ENCODE peak calls at places on chromosome 6, in four cellular contexts. One of them, this sample, is unnamed.

GRCh38 chr6:20674664-20675063 is 140.4 kb downstream of the CDKAL1 start:
- DNase-seq in hepatocyte: no peak
- DNase-seq in naive B cell: no peak
- DNase-seq in activated T-cell treated with anti-CD3 and anti-CD28 coated beads, Interleukin-2, amount 50 U/mL, for 48 hours: no peak
- DNase-seq in this sample: no peak

GRCh38 chr6:135910943-135911618 is 59.6 kb downstream of the PDE7B start:
- DNase-seq in activated T-cell treated with anti-CD3 and anti-CD28 coated beads, Interleukin-2, amount 50 U/mL, for 48 hours: no peak
- DNase-seq in hepatocyte: no peak
- DNase-seq in naive B cell: no peak
- DNase-seq in this sample: no peak

GRCh38 chr6:137805622-137806021 is 61.4 kb upstream of the TNFAIP3 start:
- DNase-seq in activated T-cell treated with anti-CD3 and anti-CD28 coated beads, Interleukin-2, amount 50 U/mL, for 48 hours: no peak
- DNase-seq in hepatocyte: peak
- DNase-seq in naive B cell: no peak
- DNase-seq in this sample: no peak

GRCh38 chr6:15061176-15061575 is 184.7 kb upstream of the JARID2 start:
- DNase-seq in activated T-cell treated with anti-CD3 and anti-CD28 coated beads, Interleukin-2, amount 50 U/mL, for 48 hours: no peak
- DNase-seq in hepatocyte: no peak
- DNase-seq in naive B cell: peak
- DNase-seq in this sample: no peak

GRCh38 chr6:63610944-63611343 is 24.7 kb upstream of the PHF3 start:
- DNase-seq in naive B cell: no peak
- DNase-seq in activated T-cell treated with anti-CD3 and anti-CD28 coated beads, Interleukin-2, amount 50 U/mL, for 48 hours: no peak
- DNase-seq in hepatocyte: no peak
- DNase-seq in this sample: no peak

GRCh38 chr6:2918936-2919335 is 15.8 kb upstream of the SERPINB9 start:
- DNase-seq in activated T-cell treated with anti-CD3 and anti-CD28 coated beads, Interleukin-2, amount 50 U/mL, for 48 hours: peak
- DNase-seq in naive B cell: no peak
- DNase-seq in hepatocyte: no peak
- DNase-seq in this sample: no peak

GRCh38 chr6:135310291-135310690 is 129.2 kb downstream of the MYB start:
- DNase-seq in activated T-cell treated with anti-CD3 and anti-CD28 coated beads, Interleukin-2, amount 50 U/mL, for 48 hours: no peak
- DNase-seq in naive B cell: no peak
- DNase-seq in hepatocyte: no peak
- DNase-seq in this sample: no peak

GRCh38 chr6:96923871-96924493 is 546 bp upstream of the KLHL32 start:
- DNase-seq in naive B cell: no peak
- DNase-seq in activated T-cell treated with anti-CD3 and anti-CD28 coated beads, Interleukin-2, amount 50 U/mL, for 48 hours: no peak
- DNase-seq in hepatocyte: no peak
- DNase-seq in this sample: peak

GRCh38 chr6:23081701-23082100 is 512.3 kb downstream of the HDGFL1 start:
- DNase-seq in activated T-cell treated with anti-CD3 and anti-CD28 coated beads, Interleukin-2, amount 50 U/mL, for 48 hours: no peak
- DNase-seq in naive B cell: no peak
- DNase-seq in hepatocyte: no peak
- DNase-seq in this sample: no peak

GRCh38 chr6:156421933-156422332 is 355.2 kb upstream of the ARID1B start:
- DNase-seq in activated T-cell treated with anti-CD3 and anti-CD28 coated beads, Interleukin-2, amount 50 U/mL, for 48 hours: no peak
- DNase-seq in naive B cell: no peak
- DNase-seq in hepatocyte: peak
- DNase-seq in this sample: peak

GRCh38 chr6:32852018-32852843 is 1.3 kb downstream of the TAP1 start:
- DNase-seq in activated T-cell treated with anti-CD3 and anti-CD28 coated beads, Interleukin-2, amount 50 U/mL, for 48 hours: peak
- DNase-seq in naive B cell: no peak
- DNase-seq in hepatocyte: no peak
- DNase-seq in this sample: no peak

GRCh38 chr6:167285077-167285770 is 5.9 kb upstream of the UNC93A start:
- DNase-seq in naive B cell: no peak
- DNase-seq in hepatocyte: no peak
- DNase-seq in activated T-cell treated with anti-CD3 and anti-CD28 coated beads, Interleukin-2, amount 50 U/mL, for 48 hours: no peak
- DNase-seq in this sample: no peak

GRCh38 chr6:12265795-12266194 is 24.4 kb upstream of the EDN1 start:
- DNase-seq in naive B cell: no peak
- DNase-seq in hepatocyte: no peak
- DNase-seq in activated T-cell treated with anti-CD3 and anti-CD28 coated beads, Interleukin-2, amount 50 U/mL, for 48 hours: no peak
- DNase-seq in this sample: no peak

GRCh38 chr6:127554435-127555006 is 22.5 kb upstream of the C6orf58 start:
- DNase-seq in activated T-cell treated with anti-CD3 and anti-CD28 coated beads, Interleukin-2, amount 50 U/mL, for 48 hours: no peak
- DNase-seq in hepatocyte: peak
- DNase-seq in naive B cell: no peak
- DNase-seq in this sample: peak

GRCh38 chr6:89597988-89598387 is 40.6 kb downstream of the LYRM2 start:
- DNase-seq in naive B cell: no peak
- DNase-seq in activated T-cell treated with anti-CD3 and anti-CD28 coated beads, Interleukin-2, amount 50 U/mL, for 48 hours: no peak
- DNase-seq in hepatocyte: peak
- DNase-seq in this sample: peak

GRCh38 chr6:1608976-1609661 is 596 bp upstream of the FOXC1 start:
- DNase-seq in hepatocyte: peak
- DNase-seq in naive B cell: no peak
- DNase-seq in activated T-cell treated with anti-CD3 and anti-CD28 coated beads, Interleukin-2, amount 50 U/mL, for 48 hours: peak
- DNase-seq in this sample: peak

GRCh38 chr6:152669894-152670293 is 27.8 kb upstream of the MYCT1 start:
- DNase-seq in hepatocyte: no peak
- DNase-seq in naive B cell: no peak
- DNase-seq in activated T-cell treated with anti-CD3 and anti-CD28 coated beads, Interleukin-2, amount 50 U/mL, for 48 hours: no peak
- DNase-seq in this sample: peak

GRCh38 chr6:75296811-75297779 is 12.5 kb upstream of the TMEM30A start:
- DNase-seq in naive B cell: peak
- DNase-seq in activated T-cell treated with anti-CD3 and anti-CD28 coated beads, Interleukin-2, amount 50 U/mL, for 48 hours: no peak
- DNase-seq in hepatocyte: peak
- DNase-seq in this sample: peak

GRCh38 chr6:52609968-52610367 is 33.1 kb upstream of the TRAM2 start:
- DNase-seq in naive B cell: no peak
- DNase-seq in hepatocyte: no peak
- DNase-seq in activated T-cell treated with anti-CD3 and anti-CD28 coated beads, Interleukin-2, amount 50 U/mL, for 48 hours: no peak
- DNase-seq in this sample: peak

GRCh38 chr6:43196337-43196736 is 14.3 kb downstream of the CUL9 start:
- DNase-seq in hepatocyte: no peak
- DNase-seq in activated T-cell treated with anti-CD3 and anti-CD28 coated beads, Interleukin-2, amount 50 U/mL, for 48 hours: no peak
- DNase-seq in naive B cell: no peak
- DNase-seq in this sample: no peak

GRCh38 chr6:14838041-14838596 is 407.8 kb upstream of the JARID2 start:
- DNase-seq in activated T-cell treated with anti-CD3 and anti-CD28 coated beads, Interleukin-2, amount 50 U/mL, for 48 hours: no peak
- DNase-seq in naive B cell: no peak
- DNase-seq in hepatocyte: no peak
- DNase-seq in this sample: no peak

GRCh38 chr6:37791156-37791919 is 28.2 kb upstream of the ZFAND3 start:
- DNase-seq in hepatocyte: peak
- DNase-seq in activated T-cell treated with anti-CD3 and anti-CD28 coated beads, Interleukin-2, amount 50 U/mL, for 48 hours: peak
- DNase-seq in naive B cell: peak
- DNase-seq in this sample: peak